ENCODE peak calls at places on chromosomes 11 and 22, in six cellular contexts. I is IMR-90, C is H9, S is neuronal stem cell, B is H1, Y is trophoblast cell. N is an unnamed sample.

GRCh38 chr11:92838655-92839334 is 130.7 kb upstream of the MTNR1B start:
- DNase-seq in I (peak), C (peak), S (peak), B (peak), Y (no peak), N (no peak)

GRCh38 chr11:5600374-5600851 is 4.0 kb downstream of the TRIM6 start:
- DNase-seq in I (peak), C (peak), S (peak), B (peak), Y (peak), N (peak)

GRCh38 chr11:19460718-19461405 is 220.1 kb upstream of the E2F8 start:
- DNase-seq in I (peak), C (no peak), S (no peak), B (no peak), Y (no peak), N (no peak)

GRCh38 chr11:10329935-10330334 is 25.1 kb downstream of the ADM start:
- DNase-seq in I (peak), C (no peak), S (no peak), B (no peak), Y (no peak), N (peak)

GRCh38 chr11:120527111-120527748 is 15.7 kb downstream of the GRIK4 start:
- DNase-seq in I (peak), C (peak), S (no peak), B (peak), Y (no peak), N (no peak)

GRCh38 chr11:2693271-2693833 is 6.4 kb downstream of the KCNQ1OT1 start:
- DNase-seq in I (no peak), C (peak), S (no peak), B (peak), Y (no peak), N (no peak)

GRCh38 chr22:30332551-30332950 is 5.8 kb upstream of the TBC1D10A start:
- DNase-seq in I (no peak), C (no peak), S (no peak), B (no peak), Y (no peak), N (no peak)

GRCh38 chr11:105449100-105449734 is 160.7 kb upstream of the GRIA4 start:
- DNase-seq in I (no peak), C (no peak), S (no peak), B (no peak), Y (no peak), N (no peak)

GRCh38 chr22:33707581-33707980 is 212.7 kb downstream of the LARGE1 start:
- DNase-seq in I (no peak), C (no peak), S (no peak), B (no peak), Y (no peak), N (no peak)

GRCh38 chr11:2901854-2902783 is 16.5 kb upstream of the CDKN1C start:
- DNase-seq in I (peak), C (peak), S (peak), B (peak), Y (peak), N (peak)

GRCh38 chr11:125064070-125064469 is 965 bp downstream of the SLC37A2 start:
- DNase-seq in I (no peak), C (no peak), S (no peak), B (no peak), Y (no peak), N (no peak)

GRCh38 chr11:126628790-126629621 is 273.5 kb downstream of the ST3GAL4 start:
- DNase-seq in I (peak), C (no peak), S (no peak), B (no peak), Y (no peak), N (no peak)

GRCh38 chr11:73227571-73228211 is 9.6 kb downstream of the P2RY2 start:
- DNase-seq in I (no peak), C (peak), S (no peak), B (peak), Y (peak), N (no peak)

GRCh38 chr22:28174509-28174908 is 255.5 kb upstream of the PITPNB start:
- DNase-seq in I (no peak), C (no peak), S (no peak), B (no peak), Y (no peak), N (no peak)

GRCh38 chr11:129922674-129923073 is 27.3 kb upstream of the NFRKB start:
- DNase-seq in I (no peak), C (no peak), S (no peak), B (no peak), Y (no peak), N (no peak)

GRCh38 chr11:6926208-6927029 is at the start of gene ZNF215:
- DNase-seq in I (peak), C (peak), S (peak), B (peak), Y (peak), N (peak)

GRCh38 chr11:112780351-112781043 is 180.7 kb upstream of the NCAM1 start:
- DNase-seq in I (peak), C (no peak), S (no peak), B (no peak), Y (peak), N (no peak)

GRCh38 chr11:89405629-89406028 is 85.5 kb downstream of the NOX4 start:
- DNase-seq in I (no peak), C (no peak), S (no peak), B (no peak), Y (peak), N (peak)

GRCh38 chr22:50269573-50270301 is 443 bp downstream of the MAPK11 start:
- DNase-seq in I (peak), C (no peak), S (no peak), B (no peak), Y (no peak), N (peak)

GRCh38 chr22:47606426-47606825 is 844.0 kb downstream of the TBC1D22A start:
- DNase-seq in I (no peak), C (no peak), S (no peak), B (no peak), Y (no peak), N (no peak)

GRCh38 chr11:20342347-20343279 is 20.9 kb upstream of the HTATIP2 start:
- DNase-seq in I (no peak), C (peak), S (peak), B (peak), Y (no peak), N (no peak)

GRCh38 chr11:1573077-1573846 is 1.2 kb upstream of the DUSP8 start:
- DNase-seq in I (no peak), C (no peak), S (no peak), B (peak), Y (no peak), N (no peak)

GRCh38 chr11:74650498-74650897 is 58.1 kb downstream of the POLD3 start:
- DNase-seq in I (peak), C (no peak), S (no peak), B (no peak), Y (no peak), N (peak)
- H3K27ac ChIP-seq in I (peak), C (no peak), S (no peak), B (no peak), Y (no peak), N (no peak)

DNA sequence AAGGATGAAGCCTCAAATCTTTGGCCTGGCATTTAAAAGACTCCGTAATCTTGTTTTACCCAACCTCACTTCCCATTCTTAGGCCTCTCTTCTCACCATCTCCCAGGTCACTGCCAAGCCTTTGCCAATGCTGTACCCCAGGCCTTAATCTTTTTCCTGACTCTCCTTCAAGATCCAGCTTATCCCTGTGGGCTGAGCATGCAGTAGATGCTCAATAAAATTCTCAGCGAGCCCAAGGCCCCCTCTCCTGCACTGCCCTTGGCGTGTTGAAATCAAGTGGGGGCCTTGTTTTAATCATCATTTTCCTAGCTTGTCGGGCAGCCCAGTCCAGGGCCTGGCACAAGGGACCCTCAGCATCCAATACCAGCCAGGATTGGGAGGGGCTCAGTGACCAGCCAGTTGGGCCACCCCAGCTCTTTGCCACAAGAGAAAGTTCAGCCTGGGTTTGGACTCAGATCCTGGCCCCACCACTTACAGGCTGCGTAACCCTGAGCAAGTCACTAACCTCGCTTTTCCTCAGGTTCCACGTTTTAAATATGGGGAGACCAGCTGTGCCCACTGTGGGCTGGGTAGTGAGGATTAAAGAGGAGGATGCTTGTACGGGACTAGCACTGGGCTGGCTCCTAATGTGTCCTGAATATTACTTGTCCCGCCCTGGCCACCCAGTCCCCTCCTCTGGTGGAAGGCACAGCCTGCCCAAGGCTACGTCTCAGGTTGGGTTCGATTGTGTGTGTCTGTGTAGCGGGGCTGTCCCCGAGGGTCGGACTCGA is 944 bp upstream of the YWHAH start:
- DNase-seq in I (no peak), C (no peak), S (no peak), B (no peak), Y (no peak), N (no peak)
- H3K23ac ChIP-seq in I (peak), C (no peak), S (peak), B (no peak), Y (no peak), N (no peak)

GRCh38 chr22:46104170-46104880 is 46.0 kb upstream of the PPARA start:
- DNase-seq in I (no peak), C (no peak), S (no peak), B (no peak), Y (no peak), N (no peak)
- H4K91ac ChIP-seq in I (no peak), C (no peak), S (no peak), B (no peak), Y (no peak), N (no peak)

GRCh38 chr11:58391879-58392278 is 14.8 kb downstream of the OR5B3 start:
- DNase-seq in I (peak), C (no peak), S (no peak), B (no peak), Y (peak), N (peak)
- H3K27ac ChIP-seq in I (peak), C (no peak), S (no peak), B (no peak), Y (no peak), N (no peak)

GRCh38 chr11:114399903-114400221 is 449 bp downstream of the C11orf71 start:
- DNase-seq in I (no peak), C (peak), S (no peak), B (no peak), Y (no peak), N (no peak)
- H3K23ac ChIP-seq in I (peak), C (no peak), S (peak), B (no peak), Y (no peak), N (peak)

GRCh38 chr22:23274891-23275694 is 94.8 kb downstream of the BCR start:
- DNase-seq in I (no peak), C (no peak), S (no peak), B (no peak), Y (no peak), N (no peak)
- H4K91ac ChIP-seq in I (no peak), C (no peak), S (no peak), B (no peak), Y (no peak), N (no peak)

DNA sequence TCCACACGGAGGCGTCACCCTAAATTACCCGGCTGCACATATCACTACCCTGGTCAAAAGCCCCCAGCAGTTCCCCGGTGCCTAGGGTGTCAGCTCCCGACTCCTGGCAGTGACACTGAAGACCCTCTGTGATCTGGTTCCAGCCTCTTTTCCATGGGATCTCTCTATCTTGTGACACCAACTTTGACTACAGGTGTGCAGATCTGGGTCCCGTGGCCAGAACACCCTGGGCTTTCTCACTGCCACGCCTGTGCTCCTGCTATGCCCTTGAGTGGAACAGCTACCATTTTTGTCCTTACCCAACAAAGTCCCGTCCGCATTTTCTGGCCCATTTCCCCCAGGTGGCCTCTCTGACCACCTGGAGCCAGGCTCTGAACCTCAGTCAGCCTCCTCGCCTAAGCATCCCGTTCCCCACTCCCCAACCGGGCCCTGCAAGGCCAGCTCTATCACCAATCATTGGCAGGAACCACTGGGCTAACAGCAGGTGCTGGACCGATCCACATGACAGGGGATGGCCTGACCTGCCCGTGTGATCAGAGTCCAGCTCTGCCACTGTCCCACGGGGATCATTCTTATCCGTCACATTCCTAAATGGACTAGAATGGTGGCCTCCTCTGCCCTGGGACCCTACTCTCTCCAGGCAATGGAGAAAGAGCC is 20.7 kb upstream of the CBX7 start:
- DNase-seq in I (no peak), C (no peak), S (no peak), B (no peak), Y (no peak), N (no peak)
- H3K27ac ChIP-seq in I (peak), C (no peak), S (peak), B (peak), Y (no peak), N (peak)

N was measured in mesenchymal stem cell.